ENCODE peak calls at places on chromosome 13, in seven cellular contexts. U is foreskin fibroblast; E is fibroblast of lung; N is heart right ventricle; B is astrocyte of the cerebellum; F is ascending aorta; D is activated CD8-positive, alpha-beta T cell treated with anti-CD3 and anti-CD28 coated beads for 36 hours. P is an unnamed sample.

GRCh38 chr13:109785141-109785891 is 1.1 kb downstream of the IRS2 start:
- DNase-seq in U (peak), E (peak), N (peak), B (no peak), F (no peak), D (peak), P (no peak)

GRCh38 chr13:112775791-112776279 is 86.0 kb downstream of the ATP11A start:
- DNase-seq in U (no peak), E (no peak), N (no peak), B (no peak), F (no peak), D (no peak), P (no peak)

GRCh38 chr13:85864963-85865530 is 65.8 kb upstream of the SLITRK6 start:
- DNase-seq in U (no peak), E (peak), N (no peak), B (peak), F (no peak), D (no peak), P (no peak)

GRCh38 chr13:39415403-39415802 is 187.6 kb downstream of the LHFPL6 start:
- DNase-seq in U (peak), E (peak), N (peak), B (no peak), F (no peak), D (peak), P (peak)

GRCh38 chr13:67351915-67352314 is 121.8 kb upstream of the PCDH9 start:
- DNase-seq in U (no peak), E (peak), N (no peak), B (no peak), F (no peak), D (no peak), P (no peak)

GRCh38 chr13:43291289-43292055 is 268.1 kb downstream of the DNAJC15 start:
- DNase-seq in U (no peak), E (no peak), N (no peak), B (no peak), F (no peak), D (no peak), P (no peak)

GRCh38 chr13:111270765-111271164 is 49.7 kb upstream of the TEX29 start:
- DNase-seq in U (peak), E (peak), N (no peak), B (no peak), F (no peak), D (no peak), P (no peak)

GRCh38 chr13:91362908-91363307 is 15.4 kb downstream of the MIR17HG start:
- DNase-seq in U (no peak), E (no peak), N (no peak), B (no peak), F (no peak), D (no peak), P (no peak)

GRCh38 chr13:80069374-80069773 is 271.6 kb downstream of the SPRY2 start:
- DNase-seq in U (no peak), E (no peak), N (no peak), B (no peak), F (no peak), D (no peak), P (no peak)

GRCh38 chr13:80074143-80074752 is 266.7 kb downstream of the SPRY2 start:
- DNase-seq in U (no peak), E (no peak), N (no peak), B (no peak), F (no peak), D (no peak), P (no peak)

GRCh38 chr13:80072231-80072630 is 268.7 kb downstream of the SPRY2 start:
- DNase-seq in U (no peak), E (no peak), N (no peak), B (no peak), F (no peak), D (no peak), P (no peak)

GRCh38 chr13:80074811-80075210 is 266.1 kb downstream of the SPRY2 start:
- DNase-seq in U (no peak), E (no peak), N (no peak), B (no peak), F (no peak), D (no peak), P (no peak)

DNA sequence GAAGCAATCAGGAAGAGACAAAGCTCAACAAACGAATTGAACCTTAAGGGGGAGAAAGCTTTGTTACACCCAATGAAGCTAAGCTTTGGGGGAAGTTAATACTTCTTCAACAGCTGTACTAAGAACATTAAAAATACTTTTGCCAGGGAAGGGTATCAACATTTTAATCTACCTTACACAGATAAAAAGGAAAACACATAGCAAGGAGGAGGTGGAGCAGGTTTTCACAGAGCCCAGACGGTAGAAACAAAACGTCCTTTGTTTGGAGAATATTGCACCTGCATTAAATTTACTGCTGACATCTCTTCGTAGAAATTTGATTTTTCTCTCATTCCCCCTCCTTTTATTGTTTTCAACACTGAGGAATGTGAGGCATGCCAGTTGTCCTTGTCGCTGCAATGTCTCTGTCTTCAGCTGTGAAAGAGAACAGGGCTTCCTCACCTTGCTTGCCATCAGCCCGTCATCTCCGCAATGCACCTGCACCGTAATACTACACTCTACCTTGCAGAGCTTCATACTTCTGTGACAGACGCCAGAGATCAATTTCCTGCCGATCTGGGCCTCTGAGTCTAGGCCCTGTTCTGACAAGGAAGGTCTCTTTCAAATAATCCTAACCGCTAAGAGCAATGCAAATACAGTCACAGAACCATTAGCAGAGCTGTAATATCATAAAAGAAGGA is 270.8 kb downstream of the SPRY2 start:
- DNase-seq in U (no peak), E (no peak), N (no peak), B (no peak), F (no peak), D (no peak), P (no peak)
- TF ChIP-seq CTCF in U (no peak), E (no peak), N (no peak), B (no peak), F (no peak), D (no peak), P (no peak)

DNA sequence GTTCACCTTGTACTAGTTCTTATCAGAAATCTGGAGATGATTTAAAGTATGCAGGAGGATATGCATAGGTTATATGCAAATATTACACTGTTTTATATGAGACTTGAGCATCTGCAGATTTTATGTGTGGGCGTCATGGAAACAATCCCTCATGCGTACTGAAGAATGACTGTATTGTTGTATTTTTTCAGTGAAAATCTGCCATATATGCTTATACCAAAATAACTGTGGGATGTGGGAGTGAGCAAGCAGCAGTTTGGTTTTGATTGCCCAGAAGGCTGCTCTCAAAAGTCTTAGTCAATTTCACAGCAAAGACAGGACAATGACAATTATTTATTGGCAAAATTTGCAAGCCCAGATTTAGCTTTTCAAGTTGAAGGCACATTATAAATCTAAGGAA is 238.9 kb upstream of the PCDH20 start:
- DNase-seq in U (no peak), E (no peak), N (no peak), B (no peak), F (no peak), D (no peak), P (no peak)
- TF ChIP-seq CTCF in U (no peak), E (no peak), N (no peak), B (no peak), F (no peak), D (no peak), P (no peak)

GRCh38 chr13:113981201-113981605 is 7.3 kb upstream of the C13orf46 start:
- DNase-seq in U (no peak), E (no peak), N (no peak), B (peak), F (no peak), D (no peak), P (no peak)
- TF ChIP-seq CTCF in U (no peak), E (no peak), N (no peak), B (no peak), F (no peak), D (no peak), P (no peak)

DNA sequence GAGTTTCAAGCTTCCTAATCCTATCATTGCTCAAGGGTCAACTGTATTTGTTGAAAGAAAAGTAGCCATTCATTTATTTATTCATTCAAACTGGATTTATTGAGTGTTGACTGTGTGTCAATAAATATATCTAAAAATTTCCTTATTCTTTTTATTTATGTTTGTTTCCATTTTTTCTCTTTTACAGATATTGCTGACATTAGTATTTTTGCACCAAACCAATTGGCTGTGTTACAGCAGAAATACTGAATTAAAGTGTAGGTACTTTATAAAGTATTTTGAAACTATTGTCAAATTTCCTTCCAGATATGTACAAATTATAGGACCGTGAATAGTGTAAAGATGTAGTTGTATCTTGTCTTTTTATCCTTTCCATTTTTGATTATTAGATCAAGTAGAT is 692.0 kb upstream of the SLC10A2 start:
- DNase-seq in U (no peak), E (no peak), N (no peak), B (no peak), F (no peak), D (no peak), P (no peak)
- TF ChIP-seq CTCF in U (no peak), E (no peak), N (no peak), B (no peak), F (no peak), D (no peak), P (no peak)

DNA sequence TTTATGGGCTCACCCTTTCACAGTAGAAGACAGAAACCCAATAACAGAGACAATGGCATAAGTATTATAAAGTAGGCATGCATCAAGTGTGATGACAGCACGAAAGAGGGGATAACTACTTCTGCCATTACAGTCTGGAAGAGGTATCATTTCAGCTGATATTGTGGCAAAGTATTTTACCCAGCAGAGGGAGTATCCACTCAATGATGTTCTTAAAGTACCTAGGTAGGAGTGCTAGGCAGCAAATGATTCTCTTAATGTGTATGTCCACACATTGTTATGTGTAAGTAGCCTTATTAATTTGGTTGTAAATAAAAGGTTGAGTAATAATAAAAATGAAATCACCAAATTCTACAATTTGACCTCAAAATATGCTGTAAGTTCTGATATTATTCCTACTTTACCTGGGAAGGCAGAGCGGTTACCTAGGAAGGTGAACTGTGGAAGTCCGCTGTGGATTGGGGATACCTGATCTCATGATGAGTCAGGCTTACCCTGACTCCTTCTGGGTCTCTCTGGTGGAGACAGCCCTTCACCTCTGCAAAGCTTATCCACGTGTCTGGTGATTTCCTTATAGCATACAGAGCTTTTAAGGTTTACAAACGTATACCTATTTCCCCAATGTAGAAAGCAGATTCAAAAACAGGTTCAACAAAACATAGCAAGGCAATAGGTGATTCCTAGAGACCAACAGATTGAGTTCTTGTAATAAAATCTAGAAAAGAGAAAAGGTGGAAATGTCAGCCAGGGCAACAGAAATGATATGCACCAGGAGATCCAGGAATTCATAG is 4.0 kb upstream of the UBAC2 start:
- DNase-seq in U (no peak), E (no peak), N (no peak), B (no peak), F (no peak), D (no peak), P (no peak)
- TF ChIP-seq CTCF in U (peak), E (no peak), N (no peak), B (peak), F (no peak), D (peak), P (no peak)

DNA sequence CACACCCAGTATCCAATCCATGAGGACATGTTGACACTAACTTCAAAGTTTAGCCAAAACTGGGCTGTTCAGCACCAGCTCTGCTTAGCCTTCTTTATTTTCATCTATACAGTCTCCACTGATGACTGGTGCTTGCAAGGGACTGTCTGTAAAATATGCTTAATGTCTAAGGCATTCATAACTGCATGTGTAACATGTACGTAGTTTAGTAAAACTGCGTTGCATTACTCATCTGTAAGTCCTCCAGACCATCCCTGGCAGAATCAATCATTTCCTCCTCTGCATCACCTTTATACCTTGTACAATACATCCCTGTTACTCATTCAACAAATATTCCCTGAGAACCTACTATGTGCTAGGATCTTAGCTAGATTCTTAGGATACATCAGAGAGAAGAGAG is 362.1 kb downstream of the MTUS2 start:
- DNase-seq in U (no peak), E (no peak), N (no peak), B (no peak), F (no peak), D (no peak), P (no peak)
- TF ChIP-seq CTCF in U (no peak), E (no peak), N (no peak), B (no peak), F (no peak), D (no peak), P (no peak)

DNA sequence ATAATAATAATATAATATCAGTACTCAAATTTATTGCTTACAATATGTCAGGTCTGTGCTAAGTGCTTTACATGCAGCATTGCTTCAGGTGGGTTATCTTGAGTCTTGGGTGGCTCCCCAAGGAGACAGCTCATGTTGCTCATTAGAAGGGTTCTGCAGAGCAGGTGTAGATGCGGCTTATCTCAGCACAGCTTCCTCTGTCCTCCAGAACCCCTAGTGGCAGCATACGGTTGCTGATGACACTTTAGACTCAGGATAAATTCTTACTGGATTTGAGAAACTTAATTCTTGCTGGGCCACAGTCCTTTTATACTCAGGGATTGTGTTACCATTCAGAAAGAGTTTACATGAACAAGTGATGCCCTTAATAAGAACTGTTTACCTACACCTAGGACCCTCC is 8.9 kb downstream of the COG3 start:
- DNase-seq in U (no peak), E (no peak), N (no peak), B (no peak), F (no peak), D (peak), P (no peak)
- TF ChIP-seq CTCF in U (no peak), E (peak), N (no peak), B (peak), F (no peak), D (peak), P (no peak)

P was measured in HL-60.